ENCODE peak calls at places on chromosomes 5 and 9, in four cellular contexts. C is testis, U is uterus, L is stomach. N is an unnamed sample.

GRCh38 chr9:97910273-97910844 is 11.9 kb downstream of the TRMO start:
- DNase-seq in C (no peak), U (no peak), L (no peak), N (no peak)

GRCh38 chr9:20551835-20552234 is 70.5 kb downstream of the MLLT3 start:
- DNase-seq in C (no peak), U (no peak), L (no peak), N (no peak)

GRCh38 chr5:107670028-107670926 is 460 bp downstream of the EFNA5 start:
- DNase-seq in C (peak), U (no peak), L (peak), N (no peak)

GRCh38 chr9:101738566-101739183 is at the start of gene GRIN3A:
- DNase-seq in C (peak), U (no peak), L (no peak), N (no peak)

GRCh38 chr5:84381501-84382362 is 2.9 kb downstream of the EDIL3 start:
- DNase-seq in C (no peak), U (no peak), L (no peak), N (peak)

GRCh38 chr5:66529704-66530103 is 66.5 kb upstream of the MAST4 start:
- DNase-seq in C (no peak), U (no peak), L (no peak), N (no peak)

GRCh38 chr5:172920447-172920849 is 38.8 kb upstream of the RPL26L1 start:
- DNase-seq in C (no peak), U (peak), L (no peak), N (no peak)

GRCh38 chr9:131695366-131696162 is 44.3 kb downstream of the RAPGEF1 start:
- DNase-seq in C (no peak), U (no peak), L (no peak), N (no peak)

GRCh38 chr9:114905160-114905940 is 25.0 kb downstream of the TNFSF8 start:
- DNase-seq in C (no peak), U (no peak), L (no peak), N (no peak)

GRCh38 chr9:138043411-138044345 is 166.1 kb downstream of the CACNA1B start:
- DNase-seq in C (peak), U (no peak), L (peak), N (no peak)

GRCh38 chr9:20569525-20569924 is 52.8 kb downstream of the MLLT3 start:
- DNase-seq in C (peak), U (no peak), L (no peak), N (no peak)

GRCh38 chr9:109101810-109102209 is 17.9 kb downstream of the TMEM245 start:
- DNase-seq in C (no peak), U (no peak), L (no peak), N (peak)

GRCh38 chr9:77807295-77807694 is 159.2 kb upstream of the GNA14 start:
- DNase-seq in C (no peak), U (no peak), L (no peak), N (peak)

GRCh38 chr5:61162832-61163567 is 732 bp upstream of the SMIM15 start:
- DNase-seq in C (peak), U (no peak), L (no peak), N (no peak)

GRCh38 chr5:168874713-168875380 is 295.7 kb upstream of the PANK3 start:
- DNase-seq in C (no peak), U (no peak), L (no peak), N (peak)

GRCh38 chr5:66894480-66895240 is 298.5 kb downstream of the MAST4 start:
- DNase-seq in C (no peak), U (no peak), L (no peak), N (no peak)

GRCh38 chr5:121640298-121640697 is 211.4 kb upstream of the FTMT start:
- DNase-seq in C (no peak), U (no peak), L (no peak), N (no peak)

GRCh38 chr9:99593621-99594020 is 228.1 kb upstream of the NR4A3 start:
- DNase-seq in C (no peak), U (no peak), L (no peak), N (no peak)

GRCh38 chr9:36029202-36029601 is 7.5 kb upstream of the RECK start:
- DNase-seq in C (no peak), U (no peak), L (no peak), N (no peak)

GRCh38 chr9:36136277-36136893 is at the start of gene GLIPR2:
- DNase-seq in C (peak), U (peak), L (peak), N (peak)

GRCh38 chr5:43231977-43232376 is 40.0 kb downstream of the NIM1K start:
- DNase-seq in C (peak), U (no peak), L (peak), N (peak)

GRCh38 chr9:4062966-4063365 is 236.9 kb downstream of the GLIS3 start:
- DNase-seq in C (no peak), U (no peak), L (no peak), N (no peak)

GRCh38 chr5:55159763-55160492 is at the start of gene GPX8:
- DNase-seq in C (peak), U (peak), L (no peak), N (peak)

GRCh38 chr5:181204561-181205401 is at the start of gene TRIM7:
- DNase-seq in C (no peak), U (no peak), L (peak), N (no peak)
- TF ChIP-seq POLR2A in C (no peak), U (no peak), L (no peak), N (no peak)

GRCh38 chr5:14295610-14296009 is 152.5 kb downstream of the TRIO start:
- DNase-seq in C (no peak), U (no peak), L (no peak), N (no peak)

GRCh38 chr5:14293279-14293678 is 150.1 kb downstream of the TRIO start:
- DNase-seq in C (no peak), U (no peak), L (no peak), N (no peak)

GRCh38 chr5:14296533-14297331 is 153.6 kb downstream of the TRIO start:
- DNase-seq in C (no peak), U (no peak), L (no peak), N (no peak)

GRCh38 chr5:14297697-14298096 is 154.6 kb downstream of the TRIO start:
- DNase-seq in C (no peak), U (no peak), L (no peak), N (no peak)

GRCh38 chr5:14292766-14293165 is 149.6 kb downstream of the TRIO start:
- DNase-seq in C (no peak), U (no peak), L (no peak), N (no peak)
- TF ChIP-seq CTCF in C (no peak), U (no peak), L (no peak), N (no peak)

DNA sequence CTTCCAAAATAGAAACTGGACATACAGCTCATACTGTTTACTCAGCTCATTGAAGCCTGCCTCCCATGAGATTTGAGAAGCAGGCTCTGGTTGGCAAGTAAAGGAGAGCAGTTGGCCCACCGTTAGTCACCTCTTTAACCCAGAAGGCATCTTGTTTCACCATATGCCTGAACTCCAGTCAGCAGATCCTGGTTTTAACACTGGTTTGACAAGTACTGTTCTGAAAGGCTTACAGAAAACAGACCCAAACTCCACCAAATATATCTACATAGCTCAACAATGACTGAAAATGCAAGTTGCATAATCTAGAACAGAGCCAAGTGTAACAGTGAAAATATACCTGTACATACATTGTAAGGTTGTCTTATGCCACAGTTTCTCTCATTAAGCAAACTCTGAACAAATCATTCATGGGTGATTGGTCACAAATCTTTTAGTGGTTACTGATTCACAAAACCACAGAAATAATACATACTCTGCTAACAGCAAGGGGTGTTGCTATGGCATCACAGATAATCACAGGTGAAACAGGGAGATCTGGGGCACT is 198.8 kb downstream of the BNC2 start:
- DNase-seq in C (no peak), U (no peak), L (no peak), N (peak)
- H3K4me3 ChIP-seq in C (no peak), U (no peak), L (no peak), N (no peak)

GRCh38 chr5:132490484-132491367 is at the start of gene IRF1:
- DNase-seq in C (peak), U (peak), L (peak), N (peak)
- TF ChIP-seq POLR2A in C (no peak), U (peak), L (peak), N (peak)

DNA sequence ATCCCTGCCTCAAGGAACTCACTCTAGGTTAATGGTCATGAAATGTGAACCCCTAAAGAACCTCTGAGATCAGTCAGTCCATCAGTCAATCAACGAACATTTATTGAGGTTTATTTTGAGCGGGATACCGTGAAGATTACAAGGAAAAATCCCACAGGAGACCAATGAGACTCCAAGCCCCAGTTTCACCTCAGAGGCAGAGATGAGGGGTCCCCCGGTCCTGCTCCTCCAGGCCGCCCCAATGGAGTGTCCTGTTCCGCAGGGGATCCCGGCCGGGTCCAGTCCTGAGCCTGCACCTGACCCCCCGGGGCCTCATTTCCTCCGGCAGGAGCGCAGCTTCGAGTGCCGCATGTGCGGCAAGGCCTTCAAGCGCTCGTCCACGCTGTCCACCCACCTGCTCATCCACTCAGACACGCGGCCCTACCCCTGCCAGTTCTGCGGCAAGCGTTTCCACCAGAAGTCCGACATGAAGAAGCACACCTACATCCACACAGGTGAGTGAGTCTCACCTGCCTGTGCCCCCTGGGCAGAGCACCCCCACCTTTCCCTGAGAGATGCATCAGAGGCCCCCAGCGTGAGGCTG is 11.0 kb downstream of the GFI1B start:
- DNase-seq in C (no peak), U (no peak), L (no peak), N (no peak)
- TF ChIP-seq CTCF in C (no peak), U (no peak), L (no peak), N (no peak)

GRCh38 chr9:129276486-129277260 is 98.6 kb upstream of the IER5L start:
- DNase-seq in C (no peak), U (peak), L (no peak), N (no peak)

GRCh38 chr9:129280236-129281231 is 102.5 kb upstream of the IER5L start:
- DNase-seq in C (peak), U (no peak), L (no peak), N (no peak)

GRCh38 chr9:129281506-129282145 is 103.6 kb upstream of the IER5L start:
- DNase-seq in C (peak), U (no peak), L (no peak), N (no peak)

GRCh38 chr9:129275626-129276247 is 97.7 kb upstream of the IER5L start:
- DNase-seq in C (no peak), U (peak), L (no peak), N (no peak)

DNA sequence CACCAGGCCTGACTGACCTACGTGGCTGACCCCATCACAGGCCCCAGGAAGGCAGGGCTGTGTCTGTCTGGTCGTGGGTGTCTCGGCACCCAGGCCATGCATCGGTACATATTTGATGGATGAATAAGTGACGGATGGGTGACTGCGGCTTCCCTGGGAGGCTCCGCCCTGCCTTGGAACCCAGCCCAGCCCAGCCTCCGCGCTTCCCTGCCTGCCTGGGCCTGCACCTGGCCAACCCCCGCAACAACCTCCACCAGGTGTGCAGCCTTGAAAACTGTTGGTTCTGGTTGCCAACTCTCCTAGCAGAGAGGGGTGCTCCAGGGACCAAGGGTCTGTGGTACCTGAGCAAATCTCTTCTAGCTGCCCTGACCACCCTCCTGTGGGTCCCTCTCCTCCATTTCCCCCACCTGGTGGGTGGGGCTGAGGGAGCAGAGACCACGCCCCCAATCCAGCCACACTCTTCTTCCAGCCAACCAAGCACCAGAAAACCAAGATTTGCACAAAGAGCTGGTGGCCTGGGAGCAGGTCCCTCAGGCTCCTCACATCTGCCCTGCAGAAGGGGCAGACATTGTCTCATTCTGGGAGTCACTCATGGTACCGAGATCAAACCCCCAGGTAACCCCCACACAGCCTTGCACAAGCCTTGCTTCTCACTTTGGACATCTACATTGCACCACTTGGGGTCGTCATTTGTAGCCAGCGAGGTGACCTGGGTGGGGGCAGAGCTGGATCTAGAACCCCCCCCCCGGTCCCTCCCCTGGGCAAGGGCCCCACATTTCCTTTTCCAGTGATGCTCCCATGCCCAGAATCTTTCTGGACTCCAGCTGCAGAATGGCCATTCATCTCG is 100.6 kb upstream of the IER5L start:
- DNase-seq in C (peak), U (peak), L (peak), N (peak)
- H3K4me3 ChIP-seq in C (no peak), U (no peak), L (no peak), N (no peak)

DNA sequence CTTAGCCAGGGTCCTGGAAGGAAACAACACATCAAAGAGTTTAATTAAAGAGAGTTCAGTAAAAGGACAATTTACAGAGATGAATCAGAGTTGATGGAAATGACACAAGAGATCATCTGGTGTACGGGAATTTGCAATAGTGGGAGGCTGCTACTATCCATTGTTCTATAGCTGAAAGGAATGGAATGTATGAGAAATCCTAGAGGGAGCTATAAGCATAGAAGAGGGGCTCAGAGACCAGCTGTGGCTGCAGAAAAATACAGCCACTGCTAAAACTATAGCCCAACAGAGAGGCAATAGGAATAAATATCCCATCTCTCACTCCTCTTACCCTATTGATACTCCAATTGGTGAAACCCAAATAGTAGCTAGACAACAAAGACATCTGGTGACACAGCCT is 393.6 kb upstream of the SMC2 start:
- DNase-seq in C (no peak), U (no peak), L (no peak), N (no peak)
- TF ChIP-seq POLR2A in C (no peak), U (no peak), L (no peak), N (no peak)

GRCh38 chr9:126276056-126276728 is 50.4 kb upstream of the MVB12B start:
- DNase-seq in C (no peak), U (no peak), L (no peak), N (no peak)

DNA sequence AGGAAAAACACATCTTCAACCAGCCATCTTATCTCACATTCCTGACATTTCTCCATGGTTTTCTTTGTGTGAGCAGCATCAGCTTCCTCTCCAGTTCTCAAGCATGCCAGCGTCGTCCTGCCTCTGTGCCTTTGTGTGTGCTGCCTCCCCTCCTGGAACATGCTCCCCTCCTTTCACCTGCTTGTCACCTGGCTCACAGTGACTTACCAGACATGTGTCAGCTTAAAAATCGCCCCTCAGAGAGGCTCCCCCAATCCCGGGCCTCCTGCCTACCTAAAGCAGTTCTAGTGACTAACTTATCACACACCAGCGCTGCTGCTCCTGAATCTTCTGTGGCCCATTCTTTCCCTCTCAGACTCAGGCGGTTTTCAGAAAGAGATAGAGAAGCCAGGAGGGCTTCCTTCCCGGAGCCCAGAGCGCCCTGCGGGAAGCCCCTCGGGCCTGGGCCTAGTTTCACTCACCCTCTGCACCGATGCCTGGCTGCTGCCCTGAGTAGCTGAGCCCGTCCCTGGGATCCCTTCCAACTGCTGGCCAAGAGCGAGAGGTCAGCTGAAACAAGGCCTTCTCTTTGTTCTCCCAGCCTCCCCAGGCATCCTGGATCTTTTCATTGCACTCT is 51.1 kb upstream of the MVB12B start:
- DNase-seq in C (peak), U (no peak), L (no peak), N (no peak)
- TF ChIP-seq CTCF in C (no peak), U (no peak), L (no peak), N (no peak)

N was measured in NB4.